ENCODE peak calls at places on chromosome 3, in eight cellular contexts. O is transverse colon, Z is A549, U is NB4, N is Peyer's patch, P is heart left ventricle, K is stomach, X is adrenal gland. T is an unnamed sample.

GRCh38 chr3:147396709-147397046 is 9.7 kb downstream of the ZIC4 start:
- DNase-seq in Z (no peak), N (no peak), K (no peak), P (no peak), U (no peak), O (no peak), X (no peak), T (no peak)

GRCh38 chr3:154161806-154162205 is 40.6 kb downstream of the ARHGEF26 start:
- DNase-seq in P (no peak), X (no peak), U (no peak), Z (no peak), K (no peak), O (no peak), N (no peak), T (no peak)

GRCh38 chr3:45417949-45418847 is 29.8 kb downstream of the LARS2 start:
- DNase-seq in O (peak; percentile 34), U (no peak), P (no peak), K (peak; percentile 37), Z (no peak), N (no peak), X (no peak), T (no peak)

GRCh38 chr3:38532529-38532928 is 36.4 kb downstream of the EXOG start:
- DNase-seq in K (no peak), Z (no peak), P (no peak), O (no peak), X (no peak), N (no peak), U (no peak), T (no peak)

GRCh38 chr3:132029182-132029902 is 5.5 kb downstream of the CPNE4 start:
- DNase-seq in P (peak; percentile 79), O (peak; percentile 74), K (peak; percentile 88), N (peak; percentile 35), X (peak; percentile 82), Z (peak; percentile 82), U (peak; percentile 75), T (peak; percentile 86)

GRCh38 chr3:12982619-12983101 is 90.6 kb downstream of the IQSEC1 start:
- DNase-seq in P (no peak), K (no peak), U (peak; percentile 22), X (no peak), N (no peak), Z (no peak), O (no peak), T (no peak)

GRCh38 chr3:170679190-170679589 is 93.3 kb upstream of the SLC7A14 start:
- DNase-seq in K (no peak), X (no peak), N (no peak), O (no peak), Z (no peak), P (no peak), U (no peak), T (no peak)

GRCh38 chr3:172550347-172550943 is 27.2 kb upstream of the TNFSF10 start:
- DNase-seq in N (no peak), K (no peak), Z (peak; percentile 45), X (no peak), P (no peak), O (no peak), U (peak; percentile 90), T (peak; percentile 81)

GRCh38 chr3:143358793-143359491 is 239.4 kb downstream of the CHST2 start:
- DNase-seq in P (no peak), Z (no peak), K (no peak), X (no peak), N (no peak), U (no peak), O (no peak), T (no peak)

GRCh38 chr3:126515066-126515706 is 2.4 kb downstream of the UROC1 start:
- DNase-seq in K (no peak), N (no peak), U (no peak), Z (no peak), P (peak; percentile 7), O (no peak), X (no peak), T (no peak)

GRCh38 chr3:119099785-119100184 is 46.2 kb upstream of the TEX55 start:
- DNase-seq in Z (no peak), K (no peak), U (no peak), N (no peak), O (no peak), X (no peak), P (no peak), T (no peak)

GRCh38 chr3:162863579-162863978 is 1367.0 kb downstream of the OTOL1 start:
- DNase-seq in U (no peak), Z (no peak), N (no peak), P (no peak), X (no peak), O (no peak), K (no peak), T (no peak)

GRCh38 chr3:60770532-60770931 is 480.7 kb downstream of the FHIT start:
- DNase-seq in P (no peak), N (no peak), X (no peak), Z (no peak), U (no peak), O (no peak), K (no peak), T (no peak)

GRCh38 chr3:160477750-160478149 is 28.2 kb upstream of the TRIM59 start:
- DNase-seq in O (no peak), X (no peak), U (no peak), Z (no peak), P (no peak), N (no peak), K (no peak), T (no peak)

GRCh38 chr3:61547625-61548024 is 13.7 kb upstream of the PTPRG start:
- DNase-seq in U (no peak), N (no peak), X (no peak), O (no peak), K (no peak), P (no peak), Z (no peak), T (no peak)

GRCh38 chr3:107969994-107970896 is 120.6 kb downstream of the CD47 start:
- DNase-seq in P (no peak), N (no peak), U (no peak), X (no peak), Z (peak; percentile 12), O (no peak), K (no peak), T (no peak)

DNA sequence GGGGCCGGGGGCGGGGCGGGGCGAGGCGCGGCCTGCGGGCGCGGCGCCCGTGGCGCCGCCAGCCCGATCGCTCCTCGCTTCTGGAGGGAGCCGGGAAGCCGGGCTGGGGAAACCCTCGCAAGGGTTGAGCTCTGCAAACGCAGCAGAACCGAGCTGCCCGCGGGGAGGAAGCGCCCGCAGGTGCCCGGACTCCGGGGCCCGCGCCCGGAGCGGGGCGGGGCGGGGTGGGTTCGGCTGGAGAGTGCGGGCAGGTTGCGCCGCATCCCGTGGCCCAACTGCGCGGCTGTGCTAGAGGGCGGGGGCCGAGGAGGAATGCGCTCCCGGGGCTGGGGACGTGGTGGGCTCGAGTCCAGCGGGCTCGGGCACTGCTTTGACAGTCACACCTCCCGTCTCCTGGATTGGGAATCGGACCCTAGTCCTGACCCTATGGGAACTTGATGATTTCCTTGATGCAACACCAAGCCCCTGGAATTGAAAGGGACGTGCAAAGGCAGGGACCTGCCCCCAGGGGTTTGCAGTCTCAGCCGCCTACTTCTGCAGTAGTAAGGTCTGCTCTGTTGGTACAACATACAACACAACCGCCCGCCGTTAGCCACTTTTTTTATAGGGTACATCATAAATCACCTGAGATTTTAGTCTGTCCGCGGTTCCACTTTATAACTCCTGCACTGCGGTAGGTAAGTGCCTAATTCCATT is 34.3 kb downstream of the ZBTB38 start:
- DNase-seq in Z (peak; percentile 74), X (peak; percentile 82), P (peak; percentile 88), K (peak; percentile 67), U (peak; percentile 50), O (peak; percentile 69), N (peak; percentile 68), T (peak; percentile 64)
- TF ChIP-seq POLR2A in Z (no peak), X (peak; percentile 1), P (peak; percentile 57), K (no peak), U (no peak), O (peak; percentile 58), N (peak; percentile 18), T (no peak)

DNA sequence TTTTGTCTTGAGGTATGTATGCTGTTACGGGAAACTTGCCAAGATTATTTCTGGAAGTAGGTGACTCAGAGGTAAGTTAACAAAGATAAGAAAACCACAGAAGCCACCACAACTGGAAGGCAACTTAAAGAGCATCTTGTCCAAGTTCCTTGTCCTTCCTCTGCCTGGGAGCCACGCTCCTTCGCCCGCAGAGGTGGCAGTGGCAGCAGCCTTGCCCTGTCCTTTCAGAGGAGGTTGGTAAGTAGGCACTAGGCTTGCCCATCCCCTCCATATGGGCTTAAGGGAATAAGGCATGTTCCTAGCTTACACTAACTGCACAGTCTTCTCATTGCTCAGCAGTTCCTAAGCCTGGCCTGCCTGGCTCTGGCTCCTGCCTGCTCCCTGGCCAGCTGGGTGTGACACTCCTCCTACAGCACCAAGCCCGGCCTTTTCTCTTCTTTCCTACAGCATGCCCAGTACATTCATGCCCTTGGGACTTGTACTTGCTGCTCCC is 48.0 kb upstream of the RAB6B start:
- DNase-seq in P (no peak), U (peak; percentile 92), X (no peak), Z (peak; percentile 63), K (peak; percentile 50), N (no peak), O (no peak), T (peak; percentile 35)
- TF ChIP-seq POLR2A in P (no peak), U (no peak), X (no peak), Z (no peak), K (no peak), N (no peak), O (no peak), T (no peak)

GRCh38 chr3:120350431-120350941 is 1.3 kb upstream of the LRRC58 start:
- DNase-seq in K (no peak), U (peak; percentile 46), X (peak; percentile 45), Z (peak; percentile 40), P (peak; percentile 33), O (peak; percentile 12), N (no peak), T (peak; percentile 39)

GRCh38 chr3:120349819-120350125 is 618 bp upstream of the LRRC58 start:
- DNase-seq in O (no peak), N (no peak), X (no peak), P (no peak), Z (no peak), K (no peak), U (no peak), T (no peak)

GRCh38 chr3:120352017-120352416 is 2.9 kb upstream of the LRRC58 start:
- DNase-seq in P (no peak), O (no peak), N (no peak), X (no peak), K (no peak), Z (no peak), U (no peak), T (no peak)

GRCh38 chr3:120348065-120348980 is 831 bp downstream of the LRRC58 start:
- DNase-seq in K (no peak), P (no peak), O (no peak), X (no peak), U (peak; percentile 67), N (peak; percentile 39), Z (no peak), T (peak; percentile 34)

GRCh38 chr3:120348981-120349818 is at the start of gene LRRC58:
- DNase-seq in N (peak; percentile 83), K (peak; percentile 93), O (peak; percentile 91), U (peak; percentile 94), P (peak; percentile 96), X (peak; percentile 93), Z (peak; percentile 95), T (peak; percentile 97)
- TF ChIP-seq POLR2A in N (peak; percentile 77), K (no peak), O (peak; percentile 87), U (peak; percentile 92), P (peak; percentile 83), X (peak; percentile 84), Z (peak; percentile 80), T (peak; percentile 96)

GRCh38 chr3:112640864-112641751 is at the start of gene CCDC80:
- DNase-seq in N (no peak), P (no peak), O (no peak), X (no peak), U (no peak), K (no peak), Z (peak; percentile 91), T (no peak)
- TF ChIP-seq POLR2A in N (no peak), P (peak; percentile 17), O (peak; percentile 57), X (peak; percentile 84), U (peak; percentile 20), K (no peak), Z (peak; percentile 92), T (no peak)

GRCh38 chr3:53891500-53892334 is at the start of gene SELENOK:
- DNase-seq in K (peak; percentile 99), O (peak; percentile 99), X (peak; percentile 98), P (peak; percentile 99), N (peak; percentile 99), Z (peak; percentile 98), U (peak; percentile 99), T (peak; percentile 100)
- TF ChIP-seq POLR2A in K (peak; percentile 99), O (peak; percentile 99), X (peak; percentile 93), P (peak; percentile 95), N (peak; percentile 99), Z (peak; percentile 49), U (peak; percentile 84), T (peak; percentile 99)